ENCODE peak calls at places on chromosomes 7 and 10, in nine cellular contexts. Z is stomach; R is heart left ventricle; B is pons; I is activated CD4-positive, alpha-beta T cell treated with anti-CD3 and anti-CD28 coated beads, Interleukin-2, amount 50 U/mL, for 1 hour; J is Peyer's patch; A is iPS-NIHi11; T is lower leg skin; X is GM23248. C is an unnamed sample.

GRCh38 chr7:131249483-131249882 is 78.2 kb upstream of the MKLN1 start:
- DNase-seq in R (no peak), J (no peak), X (no peak), B (no peak), I (no peak), Z (no peak), T (no peak), A (no peak), C (no peak)

GRCh38 chr7:35849158-35849831 is 48.4 kb downstream of the SEPTIN7 start:
- DNase-seq in A (peak; percentile 11), J (no peak), I (no peak), X (no peak), B (no peak), T (no peak), Z (no peak), R (no peak), C (no peak)

GRCh38 chr7:5354460-5355279 is 69.0 kb downstream of the TNRC18 start:
- DNase-seq in J (no peak), I (no peak), A (peak; percentile 69), T (no peak), R (peak; percentile 79), Z (peak; percentile 65), X (peak; percentile 93), B (no peak), C (no peak)

GRCh38 chr7:55540226-55540858 is 32.0 kb downstream of the VOPP1 start:
- DNase-seq in A (no peak), B (no peak), J (no peak), R (no peak), Z (no peak), X (no peak), T (peak; percentile 29), I (no peak), C (no peak)

GRCh38 chr7:99260395-99260794 is 12.2 kb upstream of the MYH16 start:
- DNase-seq in R (no peak), T (no peak), I (no peak), Z (no peak), X (no peak), B (no peak), A (no peak), J (no peak), C (no peak)

GRCh38 chr10:70509376-70509775 is 30.8 kb downstream of the PALD1 start:
- DNase-seq in R (peak; percentile 55), A (no peak), I (no peak), Z (no peak), J (no peak), B (no peak), X (no peak), T (no peak), C (no peak)

GRCh38 chr7:106888204-106888603 is 23.1 kb downstream of the PIK3CG start:
- DNase-seq in A (no peak), X (no peak), Z (no peak), B (no peak), R (no peak), J (no peak), I (no peak), T (no peak), C (no peak)

GRCh38 chr7:22179442-22179879 is 177.5 kb downstream of the RAPGEF5 start:
- DNase-seq in B (no peak), T (no peak), R (no peak), I (no peak), X (no peak), J (no peak), Z (no peak), A (no peak), C (no peak)

GRCh38 chr7:77537595-77538185 is 595 bp downstream of the PTPN12 start:
- DNase-seq in B (no peak), I (peak; percentile 33), Z (peak; percentile 39), X (peak; percentile 56), A (peak; percentile 29), T (peak; percentile 87), J (peak; percentile 48), R (peak; percentile 54), C (peak; percentile 6)

GRCh38 chr7:90345548-90346319 is 782 bp upstream of the GTPBP10 start:
- DNase-seq in A (no peak), R (no peak), I (no peak), J (no peak), X (peak; percentile 66), T (no peak), Z (no peak), B (peak; percentile 44), C (no peak)

GRCh38 chr7:84412161-84412969 is 217.8 kb upstream of the SEMA3A start:
- DNase-seq in I (no peak), Z (no peak), R (no peak), A (peak; percentile 35), B (no peak), T (no peak), X (peak; percentile 92), J (no peak), C (peak; percentile 74)

GRCh38 chr7:120864146-120864920 is 6.4 kb upstream of the TSPAN12 start:
- DNase-seq in Z (no peak), A (peak; percentile 8), X (no peak), I (no peak), B (no peak), R (no peak), T (no peak), J (no peak), C (no peak)

GRCh38 chr7:38907066-38907465 is 1.9 kb downstream of the VPS41 start:
- DNase-seq in R (no peak), B (peak; percentile 32), A (no peak), J (no peak), T (no peak), X (no peak), Z (no peak), I (no peak), C (no peak)

GRCh38 chr7:120259382-120259781 is 13.6 kb upstream of the KCND2 start:
- DNase-seq in A (no peak), B (no peak), X (peak; percentile 53), R (no peak), Z (no peak), I (no peak), J (no peak), T (no peak), C (no peak)

GRCh38 chr10:91391915-91392314 is 18.2 kb upstream of the HECTD2 start:
- DNase-seq in R (no peak), X (no peak), Z (no peak), T (no peak), I (no peak), A (no peak), J (no peak), B (no peak), C (no peak)

GRCh38 chr10:132460071-132460470 is 63.1 kb downstream of the PWWP2B start:
- DNase-seq in B (no peak), I (no peak), R (peak; percentile 24), A (no peak), J (no peak), X (no peak), T (no peak), Z (no peak), C (no peak)

GRCh38 chr7:3260425-3260762 is 40.7 kb upstream of the SDK1 start:
- DNase-seq in B (no peak), X (peak; percentile 65), T (no peak), A (no peak), J (no peak), Z (no peak), R (no peak), I (no peak), C (no peak)

GRCh38 chr10:114045071-114045737 is 1.5 kb downstream of the ADRB1 start:
- DNase-seq in I (no peak), Z (peak; percentile 51), A (peak; percentile 62), J (no peak), X (peak; percentile 52), B (no peak), R (peak; percentile 53), T (peak; percentile 86), C (no peak)

GRCh38 chr10:86285136-86285790 is 81.3 kb downstream of the GRID1 start:
- DNase-seq in B (peak; percentile 70), J (no peak), T (peak; percentile 79), X (no peak), I (no peak), Z (peak; percentile 20), R (no peak), A (no peak), C (no peak)

GRCh38 chr10:101760510-101760909 is 15.4 kb downstream of the FGF8 start:
- DNase-seq in T (no peak), J (no peak), Z (no peak), R (no peak), A (no peak), I (no peak), X (no peak), B (no peak), C (no peak)

GRCh38 chr10:133170092-133170491 is 10.1 kb downstream of the KNDC1 start:
- DNase-seq in T (peak; percentile 69), I (no peak), R (no peak), X (no peak), B (no peak), A (no peak), Z (peak; percentile 16), J (no peak), C (no peak)

GRCh38 chr10:110209399-110209925 is 2.1 kb downstream of the MXI1 start:
- DNase-seq in J (peak; percentile 65), T (peak; percentile 94), Z (no peak), X (peak; percentile 90), B (peak; percentile 68), A (peak; percentile 29), I (peak; percentile 74), R (peak; percentile 69), C (peak; percentile 35)

GRCh38 chr7:150448789-150449147 is 1.7 kb upstream of the GIMAP8 start:
- DNase-seq in Z (peak; percentile 82), I (peak; percentile 88), B (peak; percentile 74), X (peak; percentile 74), J (peak; percentile 80), R (peak; percentile 85), T (peak; percentile 96), A (peak; percentile 90), C (peak; percentile 4)

GRCh38 chr7:156998988-156999610 is 11.4 kb downstream of the MNX1 start:
- DNase-seq in Z (peak; percentile 26), R (no peak), B (no peak), X (no peak), J (no peak), A (no peak), I (no peak), T (no peak), C (no peak)